ENCODE peak calls at places on chromosomes 4 and X, in eight cellular contexts. C is GM20000, T is PC-9, J is Peyer's patch, S is HCT116, G is chondrocyte, A is mammary epithelial cell, H is GM12865. K is an unnamed sample.

GRCh38 chr4:15344041-15344440 is 83.8 kb upstream of the C1QTNF7 start:
- DNase-seq in S (no peak), T (no peak), G (no peak), C (no peak), A (peak), J (no peak), H (no peak), K (no peak)

GRCh38 chrX:70172226-70172625 is 5.1 kb upstream of the DGAT2L6 start:
- DNase-seq in J (no peak), A (no peak), T (no peak), S (no peak), G (no peak), C (no peak), H (no peak), K (no peak)

GRCh38 chrX:13659057-13659456 is 6.1 kb downstream of the TCEANC start:
- DNase-seq in G (no peak), A (peak), J (no peak), H (no peak), C (no peak), S (no peak), T (peak), K (no peak)

GRCh38 chr4:113511944-113512343 is 249.6 kb downstream of the CAMK2D start:
- DNase-seq in T (no peak), A (no peak), G (no peak), S (no peak), J (no peak), C (no peak), H (no peak), K (no peak)

GRCh38 chr4:124804584-124804983 is 92.1 kb upstream of the ANKRD50 start:
- DNase-seq in H (no peak), G (no peak), C (no peak), S (no peak), T (no peak), A (peak), J (no peak), K (no peak)

GRCh38 chr4:173091362-173091761 is 77.2 kb upstream of the GALNT7 start:
- DNase-seq in C (no peak), G (no peak), A (no peak), J (no peak), S (no peak), T (no peak), H (no peak), K (no peak)

GRCh38 chr4:37882665-37883296 is 8.1 kb upstream of the TBC1D1 start:
- DNase-seq in A (peak), T (no peak), S (no peak), G (no peak), H (no peak), C (no peak), J (no peak), K (no peak)

GRCh38 chrX:16076834-16077233 is 46.5 kb upstream of the GRPR start:
- DNase-seq in H (no peak), S (no peak), J (no peak), G (no peak), A (peak), C (no peak), T (no peak), K (no peak)

GRCh38 chr4:124633285-124633941 is 79.1 kb downstream of the ANKRD50 start:
- DNase-seq in H (no peak), T (no peak), C (no peak), A (no peak), S (no peak), G (no peak), J (no peak), K (no peak)

GRCh38 chr4:57119054-57119651 is 9.0 kb upstream of the IGFBP7 start:
- DNase-seq in T (no peak), G (peak), S (no peak), J (no peak), C (no peak), A (peak), H (no peak), K (no peak)

GRCh38 chr4:2537011-2537830 is 774 bp downstream of the FAM193A start:
- DNase-seq in A (peak), H (peak), J (peak), T (peak), G (peak), C (peak), S (no peak), K (peak)

GRCh38 chrX:21745756-21746155 is 12.2 kb downstream of the SMPX start:
- DNase-seq in A (peak), C (peak), S (no peak), G (no peak), H (peak), T (no peak), J (peak), K (peak)

GRCh38 chr4:101014417-101014816 is 332.9 kb downstream of the PPP3CA start:
- DNase-seq in C (peak), A (no peak), J (no peak), S (no peak), H (peak), T (no peak), G (no peak), K (no peak)

GRCh38 chrX:155662297-155662696 is 49.5 kb upstream of the TMLHE start:
- DNase-seq in T (no peak), S (no peak), C (no peak), G (no peak), J (no peak), H (peak), A (no peak), K (peak)
- TF ChIP-seq CTCF in T (peak), S (no peak), C (no peak), G (peak), J (peak), H (peak), A (peak), K (peak)

GRCh38 chr4:163673848-163674702 is 179.6 kb downstream of the TMA16 start:
- DNase-seq in C (peak), H (no peak), T (no peak), S (no peak), J (peak), A (no peak), G (no peak), K (no peak)

DNA sequence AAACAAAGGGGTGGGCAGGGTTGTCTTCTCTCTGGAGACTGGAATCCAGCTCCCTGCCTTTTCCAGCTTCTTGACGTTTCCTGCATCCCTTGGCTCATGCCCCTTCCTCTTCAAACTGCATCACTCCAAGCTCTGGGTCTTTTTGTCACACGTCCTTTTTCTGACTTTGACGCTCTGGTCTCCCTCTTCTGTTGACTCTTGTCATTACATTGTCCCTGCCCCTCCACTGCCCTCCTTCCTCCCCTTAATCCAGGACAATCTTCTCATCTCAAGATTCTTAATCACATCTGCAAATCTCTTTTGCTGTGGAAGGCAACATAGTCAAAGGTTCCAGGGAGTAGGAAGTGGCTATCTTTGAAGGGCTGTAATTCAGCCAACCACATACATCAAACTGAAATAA is 178.3 kb downstream of the TMA16 start:
- DNase-seq in G (no peak), A (no peak), S (no peak), J (no peak), T (no peak), C (no peak), H (no peak), K (no peak)
- TF ChIP-seq CTCF in G (no peak), A (peak), S (no peak), J (no peak), T (no peak), C (no peak), H (no peak), K (no peak)

GRCh38 chr4:69823481-69824186 is 36.3 kb downstream of the SULT1E1 start:
- DNase-seq in H (peak), A (peak), J (no peak), C (no peak), G (no peak), S (peak), T (no peak), K (peak)
- TF ChIP-seq CTCF in H (peak), A (peak), J (peak), C (peak), G (peak), S (peak), T (peak), K (no peak)

GRCh38 chr4:12445711-12446110 is 1017.0 kb upstream of the HS3ST1 start:
- DNase-seq in A (no peak), H (no peak), G (no peak), J (no peak), T (no peak), C (no peak), S (no peak), K (no peak)

GRCh38 chr4:12446650-12447049 is 1018.0 kb upstream of the HS3ST1 start:
- DNase-seq in A (no peak), H (no peak), T (no peak), S (no peak), G (no peak), C (no peak), J (no peak), K (no peak)

GRCh38 chr4:12446237-12446636 is 1017.5 kb upstream of the HS3ST1 start:
- DNase-seq in C (no peak), H (no peak), J (no peak), G (no peak), A (no peak), S (no peak), T (no peak), K (no peak)
- TF ChIP-seq CTCF in C (no peak), H (no peak), J (no peak), G (no peak), A (no peak), S (no peak), T (no peak), K (no peak)

K was measured in Calu3.